ENCODE peak calls at places on chromosomes 3 and 15, in four cellular contexts. B is naive thymus-derived CD4-positive, alpha-beta T cell; M is Panc1; I is heart left ventricle. Y is an unnamed sample. For H3K4me1 and H3K27me3, the result is how much of the 10 kb centered on the place peaks cover.

GRCh38 chr15:70358871-70359647 is 261.3 kb upstream of the TLE3 start:
- DNase-seq in B (no peak), M (no peak), I (no peak), Y (no peak)

GRCh38 chr15:40955930-40956542 is 2.8 kb downstream of the CHAC1 start:
- DNase-seq in B (no peak), M (no peak), I (no peak), Y (no peak)

GRCh38 chr15:40049076-40049475 is 10.1 kb upstream of the SRP14 start:
- DNase-seq in B (no peak), M (no peak), I (no peak), Y (no peak)

GRCh38 chr15:46365612-46366011 is 730.8 kb downstream of the SQOR start:
- DNase-seq in B (no peak), M (no peak), I (no peak), Y (no peak)

GRCh38 chr15:25768271-25768670 is 94.9 kb downstream of the ATP10A start:
- DNase-seq in B (no peak), M (no peak), I (no peak), Y (no peak)

GRCh38 chr3:108006077-108006675 is 84.7 kb downstream of the CD47 start:
- DNase-seq in B (no peak), M (no peak), I (peak), Y (peak)

GRCh38 chr15:82750831-82751181 is 41.1 kb upstream of the AP3B2 start:
- DNase-seq in B (no peak), M (no peak), I (no peak), Y (no peak)

GRCh38 chr15:90145259-90145658 is 43.0 kb upstream of the IDH2 start:
- DNase-seq in B (no peak), M (no peak), I (no peak), Y (no peak)

GRCh38 chr3:119681279-119681678 is 4.1 kb upstream of the COX17 start:
- DNase-seq in B (no peak), M (peak), I (no peak), Y (no peak)

GRCh38 chr3:128931046-128931445 is 51.6 kb downstream of the ACAD9 start:
- DNase-seq in B (no peak), M (no peak), I (no peak), Y (no peak)

GRCh38 chr3:99505646-99506269 is 132.6 kb upstream of the COL8A1 start:
- DNase-seq in B (no peak), M (no peak), I (peak), Y (peak)

GRCh38 chr15:60673918-60674558 is 195.1 kb upstream of the ICE2 start:
- DNase-seq in B (no peak), M (peak), I (peak), Y (no peak)

GRCh38 chr3:131903988-131904415 is 130.8 kb downstream of the CPNE4 start:
- DNase-seq in B (no peak), M (no peak), I (no peak), Y (no peak)

GRCh38 chr3:194447161-194447560 is 39.6 kb downstream of the ATP13A3 start:
- DNase-seq in B (no peak), M (no peak), I (no peak), Y (no peak)

GRCh38 chr3:51706788-51707731 is at the start of gene GRM2:
- DNase-seq in B (peak), M (no peak), I (peak), Y (peak)

GRCh38 chr3:111369953-111370352 is 172.0 kb upstream of the CD96 start:
- DNase-seq in B (no peak), M (no peak), I (no peak), Y (no peak)

GRCh38 chr3:56471771-56472170 is 3.5 kb upstream of the ERC2 start:
- DNase-seq in B (no peak), M (no peak), I (no peak), Y (no peak)

GRCh38 chr3:19688767-19689166 is 245.2 kb downstream of the EFHB start:
- DNase-seq in B (no peak), M (no peak), I (no peak), Y (no peak)

GRCh38 chr3:775178-775885 is 317.5 kb upstream of the CNTN6 start:
- DNase-seq in B (no peak), M (peak), I (no peak), Y (no peak)

GRCh38 chr3:160006282-160007163 is 17.9 kb downstream of the IL12A start:
- DNase-seq in B (no peak), M (peak), I (peak), Y (peak)

DNA sequence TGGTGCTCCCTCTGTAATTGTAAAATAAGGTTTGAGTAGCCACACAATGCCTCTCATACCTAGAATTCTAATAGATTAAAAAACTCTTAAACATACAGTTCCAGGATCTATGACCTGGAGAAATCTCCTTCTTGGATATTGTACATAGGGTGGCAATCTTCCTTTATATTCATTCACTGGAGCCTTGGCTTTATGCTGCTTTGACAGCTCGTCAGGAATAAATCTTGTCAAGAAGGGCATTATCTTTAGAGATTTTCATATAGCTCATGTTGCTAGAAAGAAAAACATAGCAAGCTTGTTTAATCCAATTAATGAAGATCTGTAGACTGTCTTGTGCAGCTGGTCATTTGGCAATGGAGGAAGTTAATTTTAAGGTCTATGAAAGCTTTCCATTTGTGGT is 131.1 kb downstream of the PYDC2 start:
- DNase-seq in B (no peak), M (no peak), I (no peak), Y (no peak)
- H3K4me1 ChIP-seq in B (under half), M (under half), I (under half), Y (under half)

GRCh38 chr3:68909719-68910118 is 22.6 kb downstream of the TAFA4 start:
- DNase-seq in B (no peak), M (no peak), I (no peak), Y (no peak)

GRCh38 chr3:68904578-68904977 is 27.8 kb downstream of the TAFA4 start:
- DNase-seq in B (no peak), M (no peak), I (no peak), Y (no peak)

GRCh38 chr3:68904064-68904463 is 28.3 kb downstream of the TAFA4 start:
- DNase-seq in B (no peak), M (no peak), I (no peak), Y (no peak)
- H3K27ac ChIP-seq in B (no peak), M (no peak), I (no peak), Y (no peak)

GRCh38 chr3:4979401-4980228 is at the start of gene BHLHE40:
- DNase-seq in B (peak), M (no peak), I (peak), Y (peak)
- H3K27me3 ChIP-seq in B (under half), M (under half), I (under half), Y (under half)

DNA sequence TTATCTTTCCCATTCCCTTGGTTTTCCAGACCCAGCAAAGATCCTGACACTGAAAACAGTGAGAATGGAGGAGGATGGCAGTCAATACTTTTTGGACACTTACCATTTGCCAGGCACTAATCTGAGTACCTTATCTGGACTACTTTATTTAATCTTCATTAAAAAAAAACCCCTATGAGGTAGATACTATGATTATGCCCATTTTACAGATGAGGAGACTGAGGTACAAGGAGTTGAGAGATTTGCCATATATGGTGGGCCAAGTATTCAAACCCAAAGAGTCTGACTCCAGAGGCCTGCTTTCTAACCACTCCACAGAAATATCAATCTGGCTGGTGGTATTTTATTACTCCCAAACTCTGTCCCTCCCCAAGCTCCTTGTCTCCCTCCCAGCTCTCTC is 19.6 kb downstream of the HCN4 start:
- DNase-seq in B (no peak), M (no peak), I (no peak), Y (no peak)
- H3K4me1 ChIP-seq in B (under half), M (under half), I (under half), Y (under half)

GRCh38 chr3:30520695-30521094 is 85.7 kb upstream of the TGFBR2 start:
- DNase-seq in B (no peak), M (no peak), I (no peak), Y (no peak)

GRCh38 chr3:30518201-30518864 is 88.1 kb upstream of the TGFBR2 start:
- DNase-seq in B (no peak), M (no peak), I (peak), Y (peak)

GRCh38 chr3:30523366-30523765 is 83.0 kb upstream of the TGFBR2 start:
- DNase-seq in B (no peak), M (no peak), I (no peak), Y (no peak)

GRCh38 chr3:30518872-30519271 is 87.5 kb upstream of the TGFBR2 start:
- DNase-seq in B (no peak), M (no peak), I (no peak), Y (no peak)

GRCh38 chr3:30521156-30521555 is 85.2 kb upstream of the TGFBR2 start:
- DNase-seq in B (no peak), M (no peak), I (no peak), Y (no peak)
- H3K27ac ChIP-seq in B (no peak), M (no peak), I (no peak), Y (no peak)

DNA sequence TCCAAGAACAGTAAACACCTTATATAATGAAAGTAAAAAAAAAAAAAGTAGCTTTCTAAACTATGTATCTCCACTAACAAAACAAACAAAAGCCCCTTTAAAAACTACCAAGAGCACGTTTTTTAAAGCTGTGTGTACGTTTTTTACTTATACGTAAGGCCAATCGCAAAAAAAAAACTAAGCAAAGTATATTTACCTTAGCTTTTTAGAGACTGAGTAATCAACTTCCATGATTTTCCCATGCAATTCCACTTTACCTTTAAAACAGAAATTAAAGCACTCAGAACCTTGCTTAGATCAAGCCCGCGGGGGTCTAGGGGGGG is 1.9 kb downstream of the IGF2BP2 start:
- DNase-seq in B (no peak), M (no peak), I (no peak), Y (no peak)
- H3K27me3 ChIP-seq in B (under half), M (under half), I (under half), Y (under half)

Y was measured in right cardiac atrium.